ENCODE peak calls at places on chromosomes 6 and 20, in eight cellular contexts. Q is neural crest cell; N is bronchial epithelial cell; R is activated T-cell treated with anti-CD3 and anti-CD28 coated beads, Interleukin-2, amount 50 U/mL, for 72 hours; H is BE2C; U is CD4-positive, alpha-beta T cell; T is fibroblast of the aortic adventitia; Z is NCI-H82. A is an unnamed sample.

GRCh38 chr20:2327620-2328555 is 32.1 kb downstream of the TGM3 start:
- DNase-seq in Q (no peak), N (no peak), R (no peak), H (no peak), U (no peak), T (no peak), Z (no peak), A (no peak)

GRCh38 chr6:28252507-28252975 is 472 bp upstream of the ZKSCAN4 start:
- DNase-seq in Q (no peak), N (no peak), R (no peak), H (no peak), U (no peak), T (no peak), Z (peak), A (peak)

GRCh38 chr6:49668083-49668511 is 31.5 kb upstream of the RHAG start:
- DNase-seq in Q (no peak), N (peak), R (no peak), H (no peak), U (no peak), T (no peak), Z (no peak), A (no peak)

GRCh38 chr6:140956567-140957306 is 1176.0 kb upstream of the GJE1 start:
- DNase-seq in Q (no peak), N (peak), R (no peak), H (no peak), U (no peak), T (peak), Z (peak), A (no peak)

GRCh38 chr6:106216527-106216926 is 109.0 kb downstream of the ATG5 start:
- DNase-seq in Q (no peak), N (no peak), R (no peak), H (no peak), U (no peak), T (peak), Z (no peak), A (no peak)

GRCh38 chr6:30690403-30691207 is at the start of gene NRM:
- DNase-seq in Q (peak), N (peak), R (peak), H (peak), U (peak), T (peak), Z (peak), A (peak)

GRCh38 chr6:133156689-133157088 is 84.5 kb upstream of the EYA4 start:
- DNase-seq in Q (no peak), N (no peak), R (no peak), H (no peak), U (no peak), T (no peak), Z (no peak), A (no peak)

GRCh38 chr6:130754786-130755367 is 72.3 kb upstream of the SMLR1 start:
- DNase-seq in Q (no peak), N (no peak), R (no peak), H (no peak), U (no peak), T (no peak), Z (no peak), A (no peak)

GRCh38 chr6:4727671-4728435 is 48.4 kb upstream of the CDYL start:
- DNase-seq in Q (no peak), N (no peak), R (peak), H (no peak), U (no peak), T (no peak), Z (peak), A (no peak)

GRCh38 chr6:38058022-38058421 is 238.5 kb downstream of the ZFAND3 start:
- DNase-seq in Q (no peak), N (peak), R (peak), H (no peak), U (no peak), T (peak), Z (peak), A (peak)

GRCh38 chr6:41546475-41546865 is 289 bp downstream of the FOXP4 start:
- DNase-seq in Q (no peak), N (no peak), R (peak), H (no peak), U (peak), T (peak), Z (peak), A (no peak)

GRCh38 chr6:62746968-62747367 is 460.9 kb upstream of the KHDRBS2 start:
- DNase-seq in Q (no peak), N (no peak), R (no peak), H (no peak), U (no peak), T (no peak), Z (peak), A (no peak)

GRCh38 chr6:111788779-111789276 is 84.4 kb downstream of the FYN start:
- DNase-seq in Q (no peak), N (no peak), R (no peak), H (no peak), U (no peak), T (no peak), Z (peak), A (no peak)

GRCh38 chr6:77620290-77620882 is 32.5 kb upstream of the MEI4 start:
- DNase-seq in Q (peak), N (peak), R (no peak), H (peak), U (no peak), T (no peak), Z (peak), A (peak)

GRCh38 chr20:63737690-63737939 is 1.2 kb downstream of the LIME1 start:
- DNase-seq in Q (no peak), N (no peak), R (peak), H (no peak), U (no peak), T (no peak), Z (no peak), A (no peak)

GRCh38 chr6:1738682-1739081 is 129.0 kb downstream of the FOXC1 start:
- DNase-seq in Q (no peak), N (no peak), R (no peak), H (no peak), U (no peak), T (no peak), Z (peak), A (peak)

GRCh38 chr6:142355481-142356174 is 53.8 kb downstream of the ADGRG6 start:
- DNase-seq in Q (no peak), N (no peak), R (no peak), H (no peak), U (no peak), T (no peak), Z (no peak), A (no peak)

GRCh38 chr6:41122373-41122772 is 31.8 kb downstream of the TREML1 start:
- DNase-seq in Q (no peak), N (peak), R (no peak), H (no peak), U (no peak), T (peak), Z (no peak), A (no peak)

GRCh38 chr6:139580592-139581484 is 206.4 kb upstream of the CITED2 start:
- DNase-seq in Q (no peak), N (no peak), R (no peak), H (no peak), U (no peak), T (no peak), Z (no peak), A (no peak)

GRCh38 chr6:75204959-75205775 is 686 bp downstream of the COL12A1 start:
- DNase-seq in Q (peak), N (peak), R (peak), H (no peak), U (no peak), T (peak), Z (no peak), A (no peak)

GRCh38 chr20:36881331-36881730 is 5.4 kb downstream of the TLDC2 start:
- DNase-seq in Q (no peak), N (no peak), R (no peak), H (no peak), U (no peak), T (no peak), Z (no peak), A (no peak)

GRCh38 chr20:4665591-4665990 is 56.1 kb upstream of the PRND start:
- DNase-seq in Q (no peak), N (no peak), R (no peak), H (no peak), U (no peak), T (no peak), Z (no peak), A (no peak)

GRCh38 chr20:42531675-42531985 is 658.1 kb downstream of the PTPRT start:
- DNase-seq in Q (no peak), N (no peak), R (no peak), H (no peak), U (no peak), T (no peak), Z (no peak), A (no peak)

GRCh38 chr6:71262914-71263313 is 25.7 kb upstream of the OGFRL1 start:
- DNase-seq in Q (no peak), N (no peak), R (no peak), H (peak), U (no peak), T (no peak), Z (peak), A (no peak)

GRCh38 chr20:35627121-35627520 is 11.5 kb downstream of the SPAG4 start:
- DNase-seq in Q (no peak), N (no peak), R (no peak), H (no peak), U (no peak), T (no peak), Z (no peak), A (no peak)

GRCh38 chr20:726160-726559 is 42.1 kb downstream of the SLC52A3 start:
- DNase-seq in Q (no peak), N (no peak), R (no peak), H (no peak), U (no peak), T (no peak), Z (no peak), A (no peak)

GRCh38 chr6:25749837-25750236 is 4.7 kb upstream of the SLC17A4 start:
- DNase-seq in Q (no peak), N (no peak), R (no peak), H (no peak), U (no peak), T (no peak), Z (no peak), A (no peak)

GRCh38 chr6:119110601-119111548 is 32.4 kb upstream of the FAM184A start:
- DNase-seq in Q (peak), N (peak), R (peak), H (peak), U (no peak), T (peak), Z (peak), A (peak)

GRCh38 chr6:2714359-2714895 is 36.3 kb downstream of the MYLK4 start:
- DNase-seq in Q (no peak), N (peak), R (no peak), H (no peak), U (no peak), T (peak), Z (no peak), A (no peak)

GRCh38 chr6:110395221-110395620 is 20.2 kb downstream of the DDO start:
- DNase-seq in Q (no peak), N (no peak), R (no peak), H (no peak), U (no peak), T (peak), Z (no peak), A (no peak)

GRCh38 chr6:112501705-112502104 is 154.6 kb downstream of the RFPL4B start:
- DNase-seq in Q (peak), N (no peak), R (no peak), H (peak), U (no peak), T (no peak), Z (peak), A (no peak)

GRCh38 chr6:170147832-170148708 is 142.8 kb downstream of the DLL1 start:
- DNase-seq in Q (no peak), N (no peak), R (peak), H (peak), U (peak), T (no peak), Z (no peak), A (no peak)

GRCh38 chr6:168132531-168133184 is 53.6 kb upstream of the FRMD1 start:
- DNase-seq in Q (peak), N (no peak), R (no peak), H (peak), U (no peak), T (peak), Z (peak), A (peak)

A was measured in WERI-Rb-1.